ENCODE peak calls at places on chromosome 21, in seven cellular contexts. One of them, this sample, is unnamed.

GRCh38 chr21:46634966-46635323 is 529 bp upstream of the PRMT2 start:
- DNase-seq in Peyer's patch: peak
- DNase-seq in PC-9: peak
- DNase-seq in kidney: no peak
- DNase-seq in heart right ventricle: no peak
- DNase-seq in pancreas: no peak
- DNase-seq in tibial nerve: peak
- DNase-seq in this sample: peak

GRCh38 chr21:16330340-16331319 is 600.8 kb downstream of the USP25 start:
- DNase-seq in Peyer's patch: no peak
- DNase-seq in PC-9: no peak
- DNase-seq in kidney: no peak
- DNase-seq in heart right ventricle: no peak
- DNase-seq in pancreas: no peak
- DNase-seq in tibial nerve: peak
- DNase-seq in this sample: peak

GRCh38 chr21:44448651-44449131 is 6.6 kb upstream of the LRRC3 start:
- DNase-seq in Peyer's patch: no peak
- DNase-seq in PC-9: no peak
- DNase-seq in kidney: peak
- DNase-seq in heart right ventricle: peak
- DNase-seq in pancreas: no peak
- DNase-seq in tibial nerve: no peak
- DNase-seq in this sample: no peak

GRCh38 chr21:16422702-16423101 is 692.9 kb downstream of the USP25 start:
- DNase-seq in Peyer's patch: no peak
- DNase-seq in PC-9: no peak
- DNase-seq in kidney: no peak
- DNase-seq in heart right ventricle: no peak
- DNase-seq in pancreas: no peak
- DNase-seq in tibial nerve: no peak
- DNase-seq in this sample: peak

GRCh38 chr21:44923481-44924084 is 2.9 kb upstream of the ITGB2 start:
- DNase-seq in Peyer's patch: no peak
- DNase-seq in PC-9: no peak
- DNase-seq in kidney: no peak
- DNase-seq in heart right ventricle: no peak
- DNase-seq in pancreas: no peak
- DNase-seq in tibial nerve: no peak
- DNase-seq in this sample: no peak

GRCh38 chr21:21101911-21102310 is 103.7 kb downstream of the NCAM2 start:
- DNase-seq in Peyer's patch: no peak
- DNase-seq in PC-9: no peak
- DNase-seq in kidney: no peak
- DNase-seq in heart right ventricle: no peak
- DNase-seq in pancreas: no peak
- DNase-seq in tibial nerve: no peak
- DNase-seq in this sample: peak

GRCh38 chr21:45293726-45294401 is 6.2 kb upstream of the POFUT2 start:
- DNase-seq in Peyer's patch: peak
- DNase-seq in PC-9: no peak
- DNase-seq in kidney: peak
- DNase-seq in heart right ventricle: no peak
- DNase-seq in pancreas: peak
- DNase-seq in tibial nerve: no peak
- DNase-seq in this sample: no peak

GRCh38 chr21:44414291-44415072 is 40.8 kb upstream of the LRRC3 start:
- DNase-seq in Peyer's patch: no peak
- DNase-seq in PC-9: no peak
- DNase-seq in kidney: peak
- DNase-seq in heart right ventricle: no peak
- DNase-seq in pancreas: no peak
- DNase-seq in tibial nerve: no peak
- DNase-seq in this sample: no peak

GRCh38 chr21:28632718-28633408 is 359.8 kb downstream of the LTN1 start:
- DNase-seq in Peyer's patch: no peak
- DNase-seq in PC-9: no peak
- DNase-seq in kidney: no peak
- DNase-seq in heart right ventricle: no peak
- DNase-seq in pancreas: no peak
- DNase-seq in tibial nerve: no peak
- DNase-seq in this sample: peak

GRCh38 chr21:38770660-38771059 is 35.1 kb upstream of the ETS2 start:
- DNase-seq in Peyer's patch: no peak
- DNase-seq in PC-9: no peak
- DNase-seq in kidney: no peak
- DNase-seq in heart right ventricle: no peak
- DNase-seq in pancreas: no peak
- DNase-seq in tibial nerve: no peak
- DNase-seq in this sample: no peak

GRCh38 chr21:46077674-46078101 is 20.2 kb upstream of the COL6A2 start:
- DNase-seq in Peyer's patch: peak
- DNase-seq in PC-9: no peak
- DNase-seq in kidney: peak
- DNase-seq in heart right ventricle: no peak
- DNase-seq in pancreas: no peak
- DNase-seq in tibial nerve: no peak
- DNase-seq in this sample: no peak

GRCh38 chr21:33367309-33367973 is 35.8 kb upstream of the IFNGR2 start:
- DNase-seq in Peyer's patch: no peak
- DNase-seq in PC-9: no peak
- DNase-seq in kidney: no peak
- DNase-seq in heart right ventricle: no peak
- DNase-seq in pancreas: no peak
- DNase-seq in tibial nerve: no peak
- DNase-seq in this sample: no peak

GRCh38 chr21:44455524-44456206 is 355 bp downstream of the LRRC3 start:
- DNase-seq in Peyer's patch: peak
- DNase-seq in PC-9: no peak
- DNase-seq in kidney: peak
- DNase-seq in heart right ventricle: peak
- DNase-seq in pancreas: peak
- DNase-seq in tibial nerve: no peak
- DNase-seq in this sample: peak

GRCh38 chr21:38492002-38492401 is 6.3 kb downstream of the ERG start:
- DNase-seq in Peyer's patch: no peak
- DNase-seq in PC-9: no peak
- DNase-seq in kidney: no peak
- DNase-seq in heart right ventricle: no peak
- DNase-seq in pancreas: no peak
- DNase-seq in tibial nerve: no peak
- DNase-seq in this sample: no peak

GRCh38 chr21:33230518-33231324 is 983 bp downstream of the IFNAR2 start:
- DNase-seq in Peyer's patch: peak
- DNase-seq in PC-9: peak
- DNase-seq in kidney: peak
- DNase-seq in heart right ventricle: peak
- DNase-seq in pancreas: peak
- DNase-seq in tibial nerve: no peak
- DNase-seq in this sample: no peak

GRCh38 chr21:16535100-16535418 is 805.3 kb downstream of the USP25 start:
- DNase-seq in Peyer's patch: no peak
- DNase-seq in PC-9: no peak
- DNase-seq in kidney: peak
- DNase-seq in heart right ventricle: peak
- DNase-seq in pancreas: peak
- DNase-seq in tibial nerve: peak
- DNase-seq in this sample: peak

GRCh38 chr21:45525153-45525909 is 16.9 kb downstream of the SLC19A1 start:
- DNase-seq in Peyer's patch: no peak
- DNase-seq in PC-9: no peak
- DNase-seq in kidney: peak
- DNase-seq in heart right ventricle: peak
- DNase-seq in pancreas: peak
- DNase-seq in tibial nerve: no peak
- DNase-seq in this sample: no peak

GRCh38 chr21:40531016-40531415 is 315.9 kb downstream of the DSCAM start:
- DNase-seq in Peyer's patch: no peak
- DNase-seq in PC-9: no peak
- DNase-seq in kidney: no peak
- DNase-seq in heart right ventricle: no peak
- DNase-seq in pancreas: no peak
- DNase-seq in tibial nerve: no peak
- DNase-seq in this sample: no peak

GRCh38 chr21:16169102-16169511 is 439.3 kb downstream of the USP25 start:
- DNase-seq in Peyer's patch: no peak
- DNase-seq in PC-9: no peak
- DNase-seq in kidney: no peak
- DNase-seq in heart right ventricle: no peak
- DNase-seq in pancreas: no peak
- DNase-seq in tibial nerve: no peak
- DNase-seq in this sample: no peak

GRCh38 chr21:39175154-39175553 is 8.1 kb downstream of the PSMG1 start:
- DNase-seq in Peyer's patch: no peak
- DNase-seq in PC-9: no peak
- DNase-seq in kidney: no peak
- DNase-seq in heart right ventricle: no peak
- DNase-seq in pancreas: no peak
- DNase-seq in tibial nerve: no peak
- DNase-seq in this sample: no peak

GRCh38 chr21:45262041-45262581 is 25.6 kb downstream of the POFUT2 start:
- DNase-seq in Peyer's patch: peak
- DNase-seq in PC-9: no peak
- DNase-seq in kidney: peak
- DNase-seq in heart right ventricle: no peak
- DNase-seq in pancreas: no peak
- DNase-seq in tibial nerve: no peak
- DNase-seq in this sample: no peak

GRCh38 chr21:38768385-38769071 is 37.2 kb upstream of the ETS2 start:
- DNase-seq in Peyer's patch: peak
- DNase-seq in PC-9: no peak
- DNase-seq in kidney: no peak
- DNase-seq in heart right ventricle: no peak
- DNase-seq in pancreas: no peak
- DNase-seq in tibial nerve: no peak
- DNase-seq in this sample: no peak

DNA sequence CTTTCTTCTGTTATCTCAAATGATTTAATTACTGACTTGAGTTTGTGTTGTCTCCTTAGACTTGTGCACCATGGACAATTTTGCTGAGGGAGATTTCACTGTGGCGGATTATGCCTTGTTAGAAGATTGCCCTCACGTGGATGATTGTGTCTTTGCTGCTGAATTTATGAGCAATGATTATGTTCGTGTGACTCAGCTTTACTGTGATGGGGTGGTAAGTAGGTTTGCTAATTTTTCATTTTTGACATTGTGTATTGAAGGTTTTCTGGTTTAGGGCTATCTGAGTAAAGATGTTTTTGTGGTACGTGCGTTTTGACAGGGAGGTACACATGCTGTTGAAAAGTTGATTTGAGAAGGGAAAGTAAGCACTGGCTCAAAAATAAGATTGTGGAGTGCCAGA is 14.1 kb downstream of the TTC3 start:
- DNase-seq in Peyer's patch: no peak
- DNase-seq in PC-9: no peak
- DNase-seq in kidney: no peak
- DNase-seq in heart right ventricle: no peak
- DNase-seq in pancreas: no peak
- DNase-seq in tibial nerve: peak
- DNase-seq in this sample: no peak
- TF ChIP-seq CTCF in Peyer's patch: no peak
- TF ChIP-seq CTCF in PC-9: no peak
- TF ChIP-seq CTCF in kidney: peak
- TF ChIP-seq CTCF in heart right ventricle: peak
- TF ChIP-seq CTCF in pancreas: no peak
- TF ChIP-seq CTCF in tibial nerve: peak
- TF ChIP-seq CTCF in this sample: peak

DNA sequence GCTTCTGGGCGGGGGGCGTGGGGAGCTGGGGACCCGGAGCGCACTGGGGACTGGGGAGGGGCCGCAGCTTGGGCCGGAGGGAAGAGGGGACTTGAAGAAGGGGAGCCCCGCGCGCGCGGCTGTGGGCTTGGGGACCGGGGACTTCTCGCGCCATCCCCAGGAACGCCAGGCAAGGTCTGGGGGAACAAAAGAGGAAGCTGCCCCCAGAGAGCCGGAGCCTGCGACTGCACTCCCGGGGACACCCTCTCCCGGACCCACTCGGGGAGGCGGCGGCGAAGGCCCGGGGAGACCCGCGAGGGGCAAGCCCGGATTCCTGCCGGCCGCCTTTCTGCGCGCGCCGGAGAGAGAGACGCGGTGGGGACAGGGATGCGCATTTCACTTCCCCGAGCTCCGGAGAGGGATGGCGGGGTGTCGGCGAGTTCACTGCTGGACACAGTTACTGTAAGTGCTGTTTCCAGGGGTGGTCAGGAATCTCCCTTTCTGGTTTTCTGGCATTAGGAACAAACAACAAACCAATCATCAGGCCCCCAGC is 732 bp downstream of the ABCG1 start:
- DNase-seq in Peyer's patch: peak
- DNase-seq in PC-9: no peak
- DNase-seq in kidney: peak
- DNase-seq in heart right ventricle: peak
- DNase-seq in pancreas: peak
- DNase-seq in tibial nerve: no peak
- DNase-seq in this sample: no peak
- H3K27ac ChIP-seq in Peyer's patch: peak
- H3K27ac ChIP-seq in PC-9: no peak
- H3K27ac ChIP-seq in kidney: peak
- H3K27ac ChIP-seq in heart right ventricle: peak
- H3K27ac ChIP-seq in pancreas: peak
- H3K27ac ChIP-seq in tibial nerve: peak
- H3K27ac ChIP-seq in this sample: no peak

GRCh38 chr21:25283720-25284119 is 323.6 kb downstream of the MRPL39 start:
- DNase-seq in Peyer's patch: no peak
- DNase-seq in PC-9: no peak
- DNase-seq in kidney: no peak
- DNase-seq in heart right ventricle: no peak
- DNase-seq in pancreas: no peak
- DNase-seq in tibial nerve: no peak
- DNase-seq in this sample: peak
- TF ChIP-seq CTCF in Peyer's patch: no peak
- TF ChIP-seq CTCF in PC-9: peak
- TF ChIP-seq CTCF in kidney: peak
- TF ChIP-seq CTCF in heart right ventricle: no peak
- TF ChIP-seq CTCF in pancreas: no peak
- TF ChIP-seq CTCF in tibial nerve: no peak
- TF ChIP-seq CTCF in this sample: peak

DNA sequence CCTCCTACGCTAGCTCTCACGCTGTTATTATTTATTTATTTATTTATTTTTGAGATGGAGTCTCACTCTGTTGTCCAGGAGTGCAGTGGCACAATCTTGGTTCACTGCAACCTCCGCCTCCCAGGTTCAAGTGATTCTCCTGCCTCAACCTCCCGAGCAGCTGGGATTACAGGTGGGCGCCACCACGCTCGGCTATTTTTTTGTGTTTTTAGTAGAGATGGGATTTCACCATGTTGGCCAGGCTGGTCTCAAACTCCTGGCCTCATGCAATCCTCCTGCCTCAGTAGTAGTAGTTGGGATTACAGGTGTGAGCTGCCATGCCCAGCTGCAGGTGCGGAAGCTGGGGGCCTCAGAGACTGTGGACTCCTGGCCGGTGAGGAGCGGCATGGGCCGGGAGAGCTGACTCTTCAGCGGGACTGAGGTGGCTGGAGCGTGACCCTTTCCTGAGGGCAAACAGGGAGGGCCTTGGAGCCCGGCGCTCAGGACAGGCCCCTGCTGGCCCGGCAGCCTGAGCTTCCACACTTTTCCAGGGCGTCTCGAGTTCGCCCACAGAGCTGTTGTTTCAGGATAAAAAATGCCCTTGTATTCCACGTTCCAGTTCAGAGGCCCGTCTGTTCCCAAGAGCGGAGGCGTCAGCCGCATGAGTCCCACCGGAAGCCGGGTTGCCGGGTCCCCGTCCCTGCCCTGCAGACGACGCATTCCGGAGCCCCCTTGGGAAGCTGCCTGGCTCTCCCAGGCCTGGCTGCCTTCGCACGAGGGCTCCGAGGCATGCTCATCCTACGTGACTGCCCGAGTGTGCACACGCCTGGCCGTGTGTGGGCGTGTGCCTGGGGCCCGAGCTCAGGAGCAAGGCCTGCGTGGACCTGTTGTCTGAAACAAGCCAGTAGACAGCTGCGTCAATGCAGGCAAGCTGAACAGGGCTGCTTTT is 126.2 kb downstream of the SIK1 start:
- DNase-seq in Peyer's patch: no peak
- DNase-seq in PC-9: no peak
- DNase-seq in kidney: peak
- DNase-seq in heart right ventricle: peak
- DNase-seq in pancreas: peak
- DNase-seq in tibial nerve: peak
- DNase-seq in this sample: peak
- H3K27ac ChIP-seq in Peyer's patch: no peak
- H3K27ac ChIP-seq in PC-9: no peak
- H3K27ac ChIP-seq in kidney: no peak
- H3K27ac ChIP-seq in heart right ventricle: peak
- H3K27ac ChIP-seq in pancreas: no peak
- H3K27ac ChIP-seq in tibial nerve: peak
- H3K27ac ChIP-seq in this sample: peak

This sample was measured in foreskin keratinocyte.